ENCODE peak calls at places on chromosomes 2 and 18, in five cellular contexts. N is neural progenitor cell; D is CD4-positive, alpha-beta T cell; Y is epithelial cell of esophagus; E is WTC11. X is an unnamed sample.

GRCh38 chr2:172655091-172655837 is 80.4 kb upstream of the RAPGEF4 start:
- DNase-seq in N (no peak), D (no peak), Y (peak), E (no peak), X (no peak)

GRCh38 chr2:241560883-241561474 is 2.4 kb downstream of the BOK start:
- DNase-seq in N (no peak), D (no peak), Y (no peak), E (no peak), X (no peak)

GRCh38 chr2:220504890-220505564 is 877.6 kb downstream of the SLC4A3 start:
- DNase-seq in N (no peak), D (no peak), Y (peak), E (peak), X (no peak)

GRCh38 chr2:219441451-219442205 is 7.0 kb downstream of the SPEG start:
- DNase-seq in N (peak), D (peak), Y (peak), E (peak), X (no peak)

GRCh38 chr18:12246849-12247808 is 7.0 kb upstream of the CIDEA start:
- DNase-seq in N (peak), D (no peak), Y (peak), E (peak), X (no peak)

GRCh38 chr2:177172034-177172880 is 40.3 kb upstream of the HNRNPA3 start:
- DNase-seq in N (no peak), D (no peak), Y (peak), E (no peak), X (no peak)

GRCh38 chr2:43133708-43134570 is 92.5 kb downstream of the ZFP36L2 start:
- DNase-seq in N (no peak), D (peak), Y (no peak), E (no peak), X (peak)

GRCh38 chr18:3104190-3105054 is 91.5 kb upstream of the LPIN2 start:
- DNase-seq in N (no peak), D (no peak), Y (peak), E (no peak), X (no peak)

GRCh38 chr2:231905026-231905425 is 21.2 kb downstream of the NPPC start:
- DNase-seq in N (no peak), D (no peak), Y (no peak), E (no peak), X (no peak)

GRCh38 chr2:168378960-168379669 is 77.0 kb upstream of the CERS6 start:
- DNase-seq in N (no peak), D (no peak), Y (no peak), E (no peak), X (no peak)

GRCh38 chr2:110172506-110172905 is 32.3 kb downstream of the NPHP1 start:
- DNase-seq in N (no peak), D (no peak), Y (no peak), E (no peak), X (no peak)

GRCh38 chr2:60961457-60961856 is 56.1 kb upstream of the PEX13 start:
- DNase-seq in N (no peak), D (no peak), Y (peak), E (no peak), X (no peak)

GRCh38 chr18:63186520-63186919 is 133.0 kb downstream of the BCL2 start:
- DNase-seq in N (no peak), D (no peak), Y (no peak), E (no peak), X (no peak)

GRCh38 chr2:59947917-59948534 is 605.4 kb downstream of the BCL11A start:
- DNase-seq in N (no peak), D (no peak), Y (no peak), E (no peak), X (no peak)

GRCh38 chr2:43000242-43001054 is 208.1 kb upstream of the HAAO start:
- DNase-seq in N (no peak), D (no peak), Y (no peak), E (no peak), X (no peak)

GRCh38 chr2:20488782-20489181 is 41.9 kb downstream of the RHOB start:
- DNase-seq in N (no peak), D (no peak), Y (no peak), E (no peak), X (no peak)

GRCh38 chr2:24456610-24457556 is 34.2 kb upstream of the NCOA1 start:
- DNase-seq in N (no peak), D (no peak), Y (peak), E (no peak), X (peak)

GRCh38 chr18:50836521-50836957 is 16.7 kb upstream of the MRO start:
- DNase-seq in N (no peak), D (no peak), Y (peak), E (no peak), X (no peak)

GRCh38 chr2:19059076-19059475 is 299.3 kb downstream of the OSR1 start:
- DNase-seq in N (peak), D (no peak), Y (peak), E (peak), X (no peak)

GRCh38 chr2:172256886-172257285 is 154.2 kb upstream of the DLX2 start:
- DNase-seq in N (no peak), D (no peak), Y (no peak), E (no peak), X (no peak)

GRCh38 chr18:52694804-52695203 is 354.8 kb downstream of the DCC start:
- DNase-seq in N (peak), D (no peak), Y (peak), E (peak), X (no peak)

GRCh38 chr2:148644885-148645134 is 259 bp downstream of the EPC2 start:
- DNase-seq in N (no peak), D (no peak), Y (no peak), E (no peak), X (no peak)

GRCh38 chr2:218362606-218363005 is 5.9 kb downstream of the CATIP start:
- DNase-seq in N (no peak), D (no peak), Y (no peak), E (no peak), X (no peak)

GRCh38 chr2:47389692-47390091 is 13.3 kb upstream of the MSH2 start:
- DNase-seq in N (no peak), D (no peak), Y (no peak), E (no peak), X (no peak)

GRCh38 chr2:201383156-201383555 is 26.0 kb upstream of the FLACC1 start:
- DNase-seq in N (no peak), D (no peak), Y (peak), E (no peak), X (no peak)

GRCh38 chr2:176491172-176491904 is 222.1 kb downstream of the MTX2 start:
- DNase-seq in N (no peak), D (no peak), Y (peak), E (no peak), X (no peak)

GRCh38 chr2:121866789-121867188 is 111.3 kb downstream of the TSN start:
- DNase-seq in N (no peak), D (no peak), Y (no peak), E (no peak), X (no peak)

GRCh38 chr2:3073721-3074120 is 303.9 kb downstream of the EIPR1 start:
- DNase-seq in N (peak), D (no peak), Y (no peak), E (no peak), X (no peak)

GRCh38 chr18:55452123-55452611 is 135.8 kb downstream of the TCF4 start:
- DNase-seq in N (no peak), D (no peak), Y (peak), E (no peak), X (no peak)

GRCh38 chr18:65235966-65236634 is 514.7 kb upstream of the CDH7 start:
- DNase-seq in N (no peak), D (no peak), Y (peak), E (no peak), X (no peak)

GRCh38 chr2:127943186-127943585 is 57.4 kb upstream of the AMMECR1L start:
- DNase-seq in N (no peak), D (no peak), Y (peak), E (no peak), X (no peak)

GRCh38 chr18:50441518-50441917 is 66.7 kb downstream of the SKA1 start:
- DNase-seq in N (peak), D (no peak), Y (no peak), E (no peak), X (no peak)

GRCh38 chr18:52339891-52340371 is at the start of gene DCC:
- DNase-seq in N (peak), D (no peak), Y (peak), E (peak), X (no peak)

GRCh38 chr2:12424820-12425219 is 291.9 kb upstream of the TRIB2 start:
- DNase-seq in N (no peak), D (no peak), Y (no peak), E (no peak), X (no peak)

DNA sequence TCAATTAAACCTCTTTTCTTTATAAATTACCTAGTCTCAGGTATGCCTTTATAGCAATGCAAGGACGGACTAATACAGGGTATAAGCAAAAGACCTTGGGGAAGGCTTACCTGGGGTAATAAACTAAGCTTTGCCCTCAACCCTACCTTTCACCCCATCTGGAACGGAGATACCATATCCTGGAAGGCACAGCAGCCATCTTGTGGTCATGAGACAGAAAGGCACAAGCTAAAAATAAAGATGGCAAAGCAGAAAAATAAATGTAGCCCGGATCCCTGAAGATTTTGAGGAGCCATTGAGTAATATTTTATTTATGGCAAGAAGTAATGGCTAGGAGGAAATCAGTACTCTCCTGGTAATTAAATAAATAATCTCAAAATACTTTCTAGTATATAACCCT is 198.5 kb downstream of the SPP2 start:
- DNase-seq in N (no peak), D (no peak), Y (no peak), E (no peak), X (no peak)
- TF ChIP-seq CTCF in N (no peak), D (no peak), Y (no peak), E (no peak), X (no peak)

DNA sequence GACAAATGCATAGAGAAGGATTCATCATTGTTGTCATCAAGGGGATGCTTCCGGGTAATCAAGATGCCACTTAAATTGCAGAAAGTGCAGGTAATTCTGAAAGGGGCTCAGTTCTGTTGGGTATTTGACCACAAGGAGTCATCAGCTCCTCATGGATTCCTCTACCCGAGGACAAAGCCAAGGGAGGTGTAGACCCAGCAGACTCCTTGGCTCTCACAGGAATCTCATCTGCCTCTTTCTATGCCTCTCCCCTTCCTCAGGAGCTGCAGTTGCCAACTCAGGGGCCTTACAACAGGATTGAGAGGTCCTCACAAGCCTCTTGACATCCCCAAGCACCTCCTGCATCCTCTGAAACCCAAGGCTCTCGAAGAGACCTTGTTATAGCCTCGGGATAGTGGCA is 44.0 kb downstream of the ITGB6 start:
- DNase-seq in N (peak), D (no peak), Y (no peak), E (no peak), X (no peak)
- TF ChIP-seq CTCF in N (peak), D (no peak), Y (no peak), E (no peak), X (no peak)

DNA sequence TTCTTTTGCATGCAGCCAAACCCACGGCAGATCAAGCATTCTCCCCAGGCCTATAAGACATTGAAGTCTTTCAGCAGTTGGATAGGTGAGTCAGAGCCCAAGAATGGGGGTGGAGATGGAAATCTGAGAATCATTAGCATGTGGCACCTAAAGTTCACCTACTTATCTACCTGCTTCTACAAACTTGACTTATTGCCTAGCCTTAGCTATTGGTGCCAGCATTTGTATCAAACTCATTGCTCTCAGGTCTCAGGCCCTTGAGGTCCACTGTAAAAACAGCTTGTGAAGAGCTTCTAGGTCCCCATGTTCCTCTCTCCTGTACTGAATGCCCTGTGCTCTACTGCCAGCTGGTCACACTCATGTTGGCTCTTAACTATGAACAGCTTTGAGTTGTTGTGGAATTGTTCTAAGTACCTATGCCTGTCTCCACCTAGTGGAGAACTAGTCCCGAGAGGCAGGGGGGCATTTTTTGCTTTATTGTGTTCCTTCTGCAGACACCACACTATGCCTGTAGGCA is 278.4 kb upstream of the SPRED2 start:
- DNase-seq in N (peak), D (no peak), Y (peak), E (no peak), X (no peak)
- TF ChIP-seq CTCF in N (peak), D (no peak), Y (peak), E (peak), X (no peak)

GRCh38 chr18:23776306-23776705 is 87.1 kb downstream of the LAMA3 start:
- DNase-seq in N (no peak), D (no peak), Y (no peak), E (no peak), X (no peak)

GRCh38 chr18:23784811-23785245 is 95.6 kb downstream of the LAMA3 start:
- DNase-seq in N (no peak), D (no peak), Y (peak), E (no peak), X (no peak)

GRCh38 chr18:23778828-23779227 is 89.6 kb downstream of the LAMA3 start:
- DNase-seq in N (no peak), D (no peak), Y (no peak), E (no peak), X (no peak)

GRCh38 chr18:23779696-23780303 is 90.5 kb downstream of the LAMA3 start:
- DNase-seq in N (no peak), D (no peak), Y (peak), E (peak), X (no peak)
- TF ChIP-seq CTCF in N (no peak), D (no peak), Y (no peak), E (no peak), X (no peak)

DNA sequence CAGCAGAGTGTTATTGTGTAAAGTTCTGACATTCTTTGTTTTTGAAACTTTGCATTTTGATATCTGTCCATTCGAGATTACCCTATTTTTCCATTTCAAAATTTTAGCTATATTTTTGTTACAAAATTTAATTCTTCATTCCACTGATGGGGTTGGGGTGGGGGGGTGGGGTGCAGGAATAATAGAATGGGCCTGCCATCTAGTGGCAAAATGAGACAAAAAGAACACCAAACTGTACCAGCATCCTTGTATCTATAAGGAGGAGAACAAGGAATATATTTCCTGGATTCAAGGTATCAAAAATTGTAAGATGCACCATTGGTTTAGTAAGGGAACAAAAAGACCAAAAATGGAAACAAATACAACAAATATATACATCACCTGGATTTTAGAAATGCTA is 27.9 kb upstream of the TTR start:
- DNase-seq in N (no peak), D (no peak), Y (peak), E (no peak), X (no peak)
- TF ChIP-seq CTCF in N (peak), D (no peak), Y (no peak), E (no peak), X (no peak)

DNA sequence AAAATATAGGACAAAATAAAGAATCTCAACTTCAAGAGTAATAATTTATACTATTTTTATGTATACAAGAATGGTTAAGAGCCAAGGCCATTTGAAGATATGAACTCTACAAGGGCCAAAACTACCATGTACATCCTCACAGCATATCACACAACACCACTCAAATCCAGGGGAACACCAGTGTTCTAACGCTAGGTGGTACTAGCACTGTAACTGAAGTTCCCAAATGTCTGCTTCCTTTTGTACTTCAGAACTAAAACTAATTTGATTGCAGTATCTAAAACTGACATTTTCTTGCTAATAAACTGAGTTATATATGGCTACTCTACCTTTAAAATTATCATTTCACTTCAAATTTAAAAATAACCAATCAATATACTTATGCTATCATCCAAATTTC is 47.0 kb downstream of the REV1 start:
- DNase-seq in N (peak), D (no peak), Y (peak), E (no peak), X (no peak)
- TF ChIP-seq CTCF in N (peak), D (no peak), Y (peak), E (no peak), X (no peak)

GRCh38 chr2:36413218-36413617 is 57.6 kb downstream of the CRIM1 start:
- DNase-seq in N (no peak), D (no peak), Y (no peak), E (no peak), X (no peak)

GRCh38 chr2:36410681-36411080 is 55.1 kb downstream of the CRIM1 start:
- DNase-seq in N (no peak), D (no peak), Y (no peak), E (no peak), X (no peak)

GRCh38 chr2:36409971-36410370 is 54.4 kb downstream of the CRIM1 start:
- DNase-seq in N (no peak), D (no peak), Y (no peak), E (no peak), X (no peak)

GRCh38 chr2:36414307-36414706 is 58.7 kb downstream of the CRIM1 start:
- DNase-seq in N (no peak), D (no peak), Y (no peak), E (no peak), X (no peak)

GRCh38 chr2:36411962-36412444 is 56.4 kb downstream of the CRIM1 start:
- DNase-seq in N (peak), D (no peak), Y (no peak), E (no peak), X (no peak)
- TF ChIP-seq CTCF in N (peak), D (no peak), Y (no peak), E (no peak), X (no peak)

DNA sequence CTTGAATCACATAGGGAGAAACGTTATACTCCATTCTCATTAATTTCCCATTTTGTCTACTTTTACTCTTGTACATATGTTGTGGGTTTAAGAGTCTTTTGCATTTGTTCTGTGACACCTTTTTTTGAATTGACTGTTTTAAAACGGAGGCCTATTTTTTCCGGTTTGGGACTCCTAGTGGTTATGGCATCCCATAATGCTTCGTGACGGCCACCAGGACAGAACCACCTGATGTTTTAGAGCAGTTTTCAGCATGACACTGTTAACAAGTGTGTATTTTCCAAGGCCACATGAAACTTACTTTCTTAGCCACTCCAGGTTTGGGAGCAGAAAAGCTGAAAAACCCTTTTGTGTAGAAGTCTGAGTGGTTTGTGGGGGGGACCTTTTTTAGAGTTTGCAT is 8.4 kb downstream of the SOX11 start:
- DNase-seq in N (no peak), D (no peak), Y (no peak), E (no peak), X (no peak)
- TF ChIP-seq CTCF in N (peak), D (no peak), Y (no peak), E (no peak), X (no peak)

GRCh38 chr2:159088906-159089305 is 120.5 kb downstream of the TANC1 start:
- DNase-seq in N (peak), D (no peak), Y (no peak), E (peak), X (no peak)
- TF ChIP-seq CTCF in N (peak), D (no peak), Y (no peak), E (no peak), X (no peak)

GRCh38 chr2:196162586-196163180 is 8.7 kb downstream of the STK17B start:
- DNase-seq in N (no peak), D (no peak), Y (no peak), E (no peak), X (no peak)

GRCh38 chr2:196160101-196160500 is 11.3 kb downstream of the STK17B start:
- DNase-seq in N (peak), D (no peak), Y (peak), E (no peak), X (no peak)

GRCh38 chr2:196160966-196161365 is 10.4 kb downstream of the STK17B start:
- DNase-seq in N (no peak), D (no peak), Y (no peak), E (no peak), X (no peak)

GRCh38 chr2:196165016-196165415 is 6.4 kb downstream of the STK17B start:
- DNase-seq in N (no peak), D (no peak), Y (no peak), E (no peak), X (no peak)

GRCh38 chr2:196163285-196163684 is 8.1 kb downstream of the STK17B start:
- DNase-seq in N (no peak), D (no peak), Y (no peak), E (no peak), X (no peak)
- TF ChIP-seq CTCF in N (no peak), D (no peak), Y (no peak), E (no peak), X (no peak)